ENCODE peak calls at places on chromosomes 3 and 15, in eight cellular contexts. N, F, G, J, Z, P, Q and X are unnamed samples.

GRCh38 chr3:115040673-115041286 is 106.3 kb downstream of the ZBTB20 start:
- DNase-seq in Q (no peak), N (peak), Z (no peak), F (peak), G (peak), J (no peak), P (peak), X (peak)

GRCh38 chr3:54831091-54831490 is 96.8 kb downstream of the LRTM1 start:
- DNase-seq in G (no peak), P (no peak), Z (no peak), F (no peak), N (no peak), J (no peak), Q (no peak), X (no peak)

GRCh38 chr3:13884851-13885703 is 5.2 kb upstream of the WNT7A start:
- DNase-seq in J (no peak), F (peak), Z (no peak), N (no peak), G (peak), Q (no peak), P (peak), X (peak)

GRCh38 chr3:128316456-128316855 is 150.2 kb downstream of the DNAJB8 start:
- DNase-seq in P (no peak), J (no peak), Q (peak), N (no peak), G (peak), F (peak), Z (no peak), X (no peak)

GRCh38 chr3:162777118-162777517 is 1280.5 kb downstream of the OTOL1 start:
- DNase-seq in G (no peak), F (no peak), N (no peak), Q (no peak), J (no peak), Z (no peak), P (peak), X (no peak)

GRCh38 chr3:196596355-196596754 is 27.9 kb downstream of the FBXO45 start:
- DNase-seq in J (no peak), P (no peak), Q (no peak), F (no peak), Z (no peak), G (no peak), N (no peak), X (peak)

GRCh38 chr3:25090869-25091453 is 337.1 kb upstream of the RARB start:
- DNase-seq in F (no peak), J (no peak), G (no peak), Q (no peak), Z (no peak), P (no peak), N (no peak), X (peak)

GRCh38 chr15:86615411-86615810 is 535.7 kb downstream of the AGBL1 start:
- DNase-seq in Z (no peak), F (no peak), G (no peak), Q (no peak), N (no peak), J (no peak), P (no peak), X (no peak)

GRCh38 chr15:59950603-59951388 is 53.3 kb upstream of the FOXB1 start:
- DNase-seq in P (no peak), F (no peak), J (no peak), G (no peak), Z (no peak), Q (no peak), N (no peak), X (no peak)